ENCODE peak calls at places on chromosomes 7 and 10, in seven cellular contexts. One of them, this sample, is unnamed.

GRCh38 chr7:14507617-14508016 is 394.9 kb downstream of the DGKB start:
- DNase-seq in H1: no peak
- DNase-seq in endothelial cell of umbilical vein: no peak
- DNase-seq in HCT116: no peak
- DNase-seq in GM12891: no peak
- DNase-seq in sigmoid colon: no peak
- DNase-seq in stomach: peak
- DNase-seq in this sample: no peak

GRCh38 chr7:102272075-102272916 is 14.4 kb upstream of the SH2B2 start:
- DNase-seq in HCT116: peak
- DNase-seq in sigmoid colon: peak
- DNase-seq in GM12891: peak
- DNase-seq in endothelial cell of umbilical vein: peak
- DNase-seq in H1: peak
- DNase-seq in stomach: peak
- DNase-seq in this sample: peak

GRCh38 chr10:8193546-8193945 is 139.1 kb downstream of the GATA3 start:
- DNase-seq in GM12891: no peak
- DNase-seq in endothelial cell of umbilical vein: no peak
- DNase-seq in stomach: no peak
- DNase-seq in HCT116: no peak
- DNase-seq in H1: peak
- DNase-seq in sigmoid colon: no peak
- DNase-seq in this sample: no peak

GRCh38 chr10:4214912-4215311 is 429.9 kb upstream of the KLF6 start:
- DNase-seq in GM12891: no peak
- DNase-seq in H1: no peak
- DNase-seq in sigmoid colon: no peak
- DNase-seq in HCT116: no peak
- DNase-seq in endothelial cell of umbilical vein: no peak
- DNase-seq in stomach: no peak
- DNase-seq in this sample: no peak

GRCh38 chr10:121611431-121612159 is 13.4 kb upstream of the FGFR2 start:
- DNase-seq in sigmoid colon: peak
- DNase-seq in stomach: no peak
- DNase-seq in H1: no peak
- DNase-seq in HCT116: no peak
- DNase-seq in endothelial cell of umbilical vein: no peak
- DNase-seq in GM12891: no peak
- DNase-seq in this sample: no peak

GRCh38 chr7:115850774-115851173 is 179.8 kb downstream of the TFEC start:
- DNase-seq in H1: no peak
- DNase-seq in GM12891: no peak
- DNase-seq in stomach: no peak
- DNase-seq in endothelial cell of umbilical vein: no peak
- DNase-seq in HCT116: no peak
- DNase-seq in sigmoid colon: no peak
- DNase-seq in this sample: no peak

GRCh38 chr10:119541459-119542356 is 811 bp downstream of the RGS10 start:
- DNase-seq in GM12891: no peak
- DNase-seq in stomach: peak
- DNase-seq in endothelial cell of umbilical vein: no peak
- DNase-seq in H1: no peak
- DNase-seq in HCT116: no peak
- DNase-seq in sigmoid colon: peak
- DNase-seq in this sample: no peak

GRCh38 chr7:127840552-127840951 is 188.6 kb downstream of the SND1 start:
- DNase-seq in endothelial cell of umbilical vein: no peak
- DNase-seq in GM12891: no peak
- DNase-seq in stomach: no peak
- DNase-seq in sigmoid colon: no peak
- DNase-seq in H1: no peak
- DNase-seq in HCT116: no peak
- DNase-seq in this sample: no peak

GRCh38 chr10:132112611-132113010 is 46.9 kb downstream of the JAKMIP3 start:
- DNase-seq in HCT116: no peak
- DNase-seq in endothelial cell of umbilical vein: no peak
- DNase-seq in stomach: peak
- DNase-seq in H1: no peak
- DNase-seq in GM12891: no peak
- DNase-seq in sigmoid colon: peak
- DNase-seq in this sample: no peak

GRCh38 chr7:67823345-67823744 is 826.7 kb downstream of the TYW1 start:
- DNase-seq in sigmoid colon: no peak
- DNase-seq in HCT116: no peak
- DNase-seq in stomach: peak
- DNase-seq in endothelial cell of umbilical vein: no peak
- DNase-seq in GM12891: no peak
- DNase-seq in H1: no peak
- DNase-seq in this sample: no peak

GRCh38 chr7:144454256-144455039 is 51.0 kb upstream of the NOBOX start:
- DNase-seq in sigmoid colon: no peak
- DNase-seq in stomach: no peak
- DNase-seq in HCT116: peak
- DNase-seq in H1: no peak
- DNase-seq in GM12891: no peak
- DNase-seq in endothelial cell of umbilical vein: peak
- DNase-seq in this sample: no peak

GRCh38 chr7:25720427-25720826 is 431.6 kb upstream of the NFE2L3 start:
- DNase-seq in HCT116: no peak
- DNase-seq in sigmoid colon: no peak
- DNase-seq in endothelial cell of umbilical vein: peak
- DNase-seq in GM12891: peak
- DNase-seq in stomach: no peak
- DNase-seq in H1: no peak
- DNase-seq in this sample: no peak

GRCh38 chr10:72425133-72425532 is 70.4 kb upstream of the DNAJB12 start:
- DNase-seq in H1: no peak
- DNase-seq in sigmoid colon: no peak
- DNase-seq in GM12891: no peak
- DNase-seq in endothelial cell of umbilical vein: no peak
- DNase-seq in HCT116: no peak
- DNase-seq in stomach: no peak
- DNase-seq in this sample: no peak

GRCh38 chr7:158015403-158016116 is 572.1 kb downstream of the PTPRN2 start:
- DNase-seq in sigmoid colon: no peak
- DNase-seq in GM12891: no peak
- DNase-seq in HCT116: no peak
- DNase-seq in endothelial cell of umbilical vein: no peak
- DNase-seq in H1: no peak
- DNase-seq in stomach: peak
- DNase-seq in this sample: no peak

GRCh38 chr10:62594093-62594520 is 210.4 kb upstream of the ADO start:
- DNase-seq in HCT116: peak
- DNase-seq in endothelial cell of umbilical vein: peak
- DNase-seq in GM12891: peak
- DNase-seq in H1: peak
- DNase-seq in stomach: peak
- DNase-seq in sigmoid colon: no peak
- DNase-seq in this sample: no peak

GRCh38 chr7:36190447-36191291 is 37.6 kb downstream of the EEPD1 start:
- DNase-seq in GM12891: no peak
- DNase-seq in stomach: no peak
- DNase-seq in sigmoid colon: no peak
- DNase-seq in H1: no peak
- DNase-seq in endothelial cell of umbilical vein: no peak
- DNase-seq in HCT116: no peak
- DNase-seq in this sample: no peak

GRCh38 chr7:145016068-145016467 is 180.2 kb upstream of the TPK1 start:
- DNase-seq in sigmoid colon: no peak
- DNase-seq in stomach: no peak
- DNase-seq in HCT116: no peak
- DNase-seq in GM12891: no peak
- DNase-seq in H1: peak
- DNase-seq in endothelial cell of umbilical vein: no peak
- DNase-seq in this sample: no peak

GRCh38 chr10:56856569-56856968 is 495.5 kb upstream of the ZWINT start:
- DNase-seq in sigmoid colon: no peak
- DNase-seq in GM12891: no peak
- DNase-seq in stomach: no peak
- DNase-seq in H1: no peak
- DNase-seq in HCT116: no peak
- DNase-seq in endothelial cell of umbilical vein: no peak
- DNase-seq in this sample: no peak

DNA sequence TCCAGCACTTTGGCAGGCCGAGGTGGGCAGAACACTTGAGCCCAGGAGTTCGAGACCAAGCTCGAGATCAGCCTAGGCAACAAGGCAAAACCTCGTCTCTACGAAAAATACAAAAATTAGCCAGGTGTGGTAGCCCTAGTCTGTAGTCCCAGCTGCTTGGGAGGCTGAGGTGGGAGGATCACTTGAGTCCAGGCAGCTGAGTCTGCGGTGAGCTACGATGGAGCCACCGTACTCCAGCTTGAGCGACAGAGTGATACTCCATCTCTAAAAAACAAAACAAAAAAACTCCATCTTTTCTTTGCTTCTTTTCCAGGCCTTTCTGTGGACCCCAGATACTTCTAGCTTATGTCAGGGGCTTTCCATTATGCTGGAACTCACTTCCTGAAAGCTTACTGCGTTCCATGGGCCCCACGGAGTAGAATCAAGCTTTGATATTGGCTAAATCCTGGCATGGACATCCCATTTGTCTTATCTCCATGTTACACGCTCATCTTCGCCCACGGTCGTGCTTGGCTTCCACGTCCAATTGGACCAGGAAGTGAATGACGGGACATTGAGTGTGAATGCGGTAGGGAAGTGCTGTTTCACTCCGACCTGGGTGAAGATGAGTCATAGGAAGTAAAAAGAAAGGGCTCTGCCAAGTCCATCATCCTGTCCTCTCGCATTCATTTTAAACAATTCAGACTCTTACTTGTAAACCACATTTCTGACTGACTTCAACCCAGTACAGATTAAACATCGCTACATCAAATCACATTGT is 45.7 kb downstream of the FAM171A1 start:
- DNase-seq in GM12891: no peak
- DNase-seq in endothelial cell of umbilical vein: peak
- DNase-seq in stomach: no peak
- DNase-seq in sigmoid colon: no peak
- DNase-seq in HCT116: peak
- DNase-seq in H1: no peak
- DNase-seq in this sample: no peak
- TF ChIP-seq POLR2AphosphoS5 in GM12891: no peak
- TF ChIP-seq POLR2AphosphoS5 in endothelial cell of umbilical vein: peak
- TF ChIP-seq POLR2AphosphoS5 in stomach: no peak
- TF ChIP-seq POLR2AphosphoS5 in sigmoid colon: no peak
- TF ChIP-seq POLR2AphosphoS5 in HCT116: peak
- TF ChIP-seq POLR2AphosphoS5 in H1: no peak
- TF ChIP-seq POLR2AphosphoS5 in this sample: no peak

GRCh38 chr7:112940314-112940732 is 146.3 kb downstream of the GPR85 start:
- DNase-seq in H1: no peak
- DNase-seq in HCT116: no peak
- DNase-seq in sigmoid colon: no peak
- DNase-seq in GM12891: no peak
- DNase-seq in endothelial cell of umbilical vein: no peak
- DNase-seq in stomach: no peak
- DNase-seq in this sample: no peak
- TF ChIP-seq POLR2A in H1: peak
- TF ChIP-seq POLR2A in HCT116: no peak
- TF ChIP-seq POLR2A in sigmoid colon: no peak
- TF ChIP-seq POLR2A in GM12891: peak
- TF ChIP-seq POLR2A in endothelial cell of umbilical vein: no peak
- TF ChIP-seq POLR2A in stomach: peak
- TF ChIP-seq POLR2A in this sample: no peak

DNA sequence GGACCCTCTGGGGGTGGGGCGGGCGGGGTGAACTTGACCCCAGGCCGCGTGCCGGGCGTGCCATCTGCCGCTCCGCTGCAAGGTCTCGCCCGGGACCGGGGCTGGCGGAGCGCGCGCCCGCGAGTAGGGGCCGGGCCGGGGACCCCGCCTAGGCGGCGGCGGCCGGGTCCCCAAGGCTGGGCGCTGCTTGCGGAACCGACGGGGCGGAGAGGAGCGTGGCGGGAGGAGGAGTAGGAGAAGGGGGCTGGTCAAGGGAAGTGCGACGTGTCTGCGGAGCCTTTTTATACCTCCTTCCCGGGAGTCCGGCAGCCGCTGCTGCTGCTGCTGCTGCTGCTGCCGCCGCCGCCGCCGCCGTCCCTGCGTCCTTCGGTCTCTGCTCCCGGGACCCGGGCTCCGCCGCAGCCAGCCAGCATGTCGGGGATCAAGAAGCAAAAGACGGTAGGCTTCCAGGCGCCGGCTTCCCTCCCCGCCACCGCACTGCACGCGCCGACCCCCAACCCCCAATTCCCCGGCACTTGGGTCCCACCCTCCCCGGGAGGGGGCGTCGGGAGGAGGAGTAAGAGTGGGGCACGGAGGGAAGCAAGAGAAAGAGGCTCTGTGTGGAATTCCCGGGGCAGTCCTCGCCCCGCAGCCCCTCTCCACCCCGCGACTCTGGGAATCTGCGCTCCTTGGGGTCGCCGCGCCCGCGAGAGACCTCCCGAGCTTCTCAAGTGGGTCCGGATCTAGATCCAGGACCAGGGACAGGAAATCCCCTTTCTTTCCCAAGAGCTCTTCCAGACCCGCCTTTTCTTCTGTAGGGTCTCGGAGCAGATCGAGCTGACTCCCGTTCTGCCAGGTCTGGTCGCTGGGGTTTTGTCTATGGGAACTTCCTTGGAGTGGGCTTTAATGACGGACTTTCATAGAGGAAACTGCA is at the start of gene PAPSS2:
- DNase-seq in H1: no peak
- DNase-seq in endothelial cell of umbilical vein: peak
- DNase-seq in sigmoid colon: peak
- DNase-seq in GM12891: peak
- DNase-seq in stomach: peak
- DNase-seq in HCT116: no peak
- DNase-seq in this sample: peak
- TF ChIP-seq POLR2AphosphoS5 in H1: peak
- TF ChIP-seq POLR2AphosphoS5 in endothelial cell of umbilical vein: peak
- TF ChIP-seq POLR2AphosphoS5 in sigmoid colon: no peak
- TF ChIP-seq POLR2AphosphoS5 in GM12891: no peak
- TF ChIP-seq POLR2AphosphoS5 in stomach: no peak
- TF ChIP-seq POLR2AphosphoS5 in HCT116: peak
- TF ChIP-seq POLR2AphosphoS5 in this sample: no peak

DNA sequence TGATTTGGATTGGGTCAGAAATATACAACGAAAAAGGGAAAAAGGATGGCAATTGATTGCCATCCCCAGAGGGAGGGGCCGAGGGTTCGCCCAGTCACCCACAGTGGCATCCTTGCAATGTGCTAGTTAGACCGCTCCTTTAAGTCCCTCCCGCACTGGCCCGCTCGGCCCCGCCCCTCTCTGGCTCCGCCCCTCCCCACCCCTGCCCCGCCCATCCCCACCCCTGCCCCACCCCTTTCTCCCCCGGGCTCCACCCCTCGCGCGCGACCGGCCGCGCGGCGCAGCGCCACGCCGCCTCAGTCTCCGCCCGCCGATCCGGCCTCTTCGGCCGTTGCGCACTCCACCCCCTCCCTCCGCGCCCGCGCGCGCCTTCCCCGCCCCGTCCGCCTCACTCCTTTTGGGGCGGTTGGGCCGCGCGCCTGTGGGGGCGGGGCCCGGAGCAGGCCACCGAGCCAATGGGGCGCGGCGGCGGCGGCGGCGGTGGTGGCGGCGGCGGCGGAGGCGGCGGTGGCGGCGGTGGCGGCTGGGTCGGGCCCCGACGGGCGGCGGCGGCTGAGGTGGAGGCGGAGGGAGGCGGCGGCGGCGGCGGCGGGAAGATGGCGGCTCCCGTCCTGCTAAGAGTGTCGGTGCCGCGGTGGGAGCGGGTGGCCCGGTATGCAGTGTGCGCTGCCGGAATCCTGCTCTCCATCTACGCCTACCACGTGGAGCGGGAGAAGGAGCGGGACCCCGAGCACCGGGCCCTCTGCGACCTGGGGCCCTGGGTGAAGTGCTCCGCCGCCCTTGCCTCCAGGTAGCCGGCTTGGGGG is at the start of gene VKORC1L1:
- DNase-seq in HCT116: peak
- DNase-seq in GM12891: peak
- DNase-seq in H1: peak
- DNase-seq in sigmoid colon: peak
- DNase-seq in stomach: peak
- DNase-seq in endothelial cell of umbilical vein: peak
- DNase-seq in this sample: peak
- TF ChIP-seq POLR2A in HCT116: no peak
- TF ChIP-seq POLR2A in GM12891: no peak
- TF ChIP-seq POLR2A in H1: no peak
- TF ChIP-seq POLR2A in sigmoid colon: no peak
- TF ChIP-seq POLR2A in stomach: no peak
- TF ChIP-seq POLR2A in endothelial cell of umbilical vein: no peak
- TF ChIP-seq POLR2A in this sample: no peak

This sample was measured in GM12892.